ENCODE peak calls at places on chromosomes 3 and 15, in nine cellular contexts. One of them, this sample, is unnamed.
A peak's percentile ranks its signal among the peaks of the same experiment; 100 is the strongest.

GRCh38 chr3:45659661-45660566 is 29.3 kb upstream of the SACM1L start:
- DNase-seq in neural progenitor cell: peak; percentile 68
- DNase-seq in K562: peak; percentile 80
- DNase-seq in fibroblast of lung: peak; percentile 95
- DNase-seq in neuronal stem cell: peak; percentile 37
- DNase-seq in GM23248: peak; percentile 84
- DNase-seq in PC-3: peak; percentile 81
- DNase-seq in H9: peak; percentile 79
- DNase-seq in IMR-90: peak; percentile 97
- DNase-seq in this sample: peak; percentile 47

GRCh38 chr3:13879102-13879945 is 547 bp downstream of the WNT7A start:
- DNase-seq in neural progenitor cell: peak; percentile 60
- DNase-seq in K562: peak; percentile 18
- DNase-seq in fibroblast of lung: no peak
- DNase-seq in neuronal stem cell: peak; percentile 23
- DNase-seq in GM23248: no peak
- DNase-seq in PC-3: peak; percentile 45
- DNase-seq in H9: peak; percentile 58
- DNase-seq in IMR-90: no peak
- DNase-seq in this sample: no peak

GRCh38 chr15:70810916-70811578 is 42.9 kb downstream of the LARP6 start:
- DNase-seq in neural progenitor cell: no peak
- DNase-seq in K562: no peak
- DNase-seq in fibroblast of lung: no peak
- DNase-seq in neuronal stem cell: no peak
- DNase-seq in GM23248: no peak
- DNase-seq in PC-3: no peak
- DNase-seq in H9: no peak
- DNase-seq in IMR-90: no peak
- DNase-seq in this sample: no peak

GRCh38 chr3:159629329-159630084 is 359.1 kb upstream of the IL12A start:
- DNase-seq in neural progenitor cell: no peak
- DNase-seq in K562: no peak
- DNase-seq in fibroblast of lung: no peak
- DNase-seq in neuronal stem cell: no peak
- DNase-seq in GM23248: peak; percentile 5
- DNase-seq in PC-3: peak; percentile 54
- DNase-seq in H9: no peak
- DNase-seq in IMR-90: no peak
- DNase-seq in this sample: no peak

GRCh38 chr3:167125612-167126407 is 254.3 kb downstream of the ZBBX start:
- DNase-seq in neural progenitor cell: no peak
- DNase-seq in K562: no peak
- DNase-seq in fibroblast of lung: no peak
- DNase-seq in neuronal stem cell: no peak
- DNase-seq in GM23248: no peak
- DNase-seq in PC-3: peak; percentile 27
- DNase-seq in H9: no peak
- DNase-seq in IMR-90: no peak
- DNase-seq in this sample: no peak

GRCh38 chr3:39019299-39019698 is 32.4 kb downstream of the SCN11A start:
- DNase-seq in neural progenitor cell: no peak
- DNase-seq in K562: no peak
- DNase-seq in fibroblast of lung: no peak
- DNase-seq in neuronal stem cell: no peak
- DNase-seq in GM23248: no peak
- DNase-seq in PC-3: no peak
- DNase-seq in H9: no peak
- DNase-seq in IMR-90: no peak
- DNase-seq in this sample: no peak

GRCh38 chr15:45522179-45522930 is at the start of gene SLC30A4:
- DNase-seq in neural progenitor cell: peak; percentile 81
- DNase-seq in K562: peak; percentile 73
- DNase-seq in fibroblast of lung: peak; percentile 55
- DNase-seq in neuronal stem cell: peak; percentile 48
- DNase-seq in GM23248: peak; percentile 77
- DNase-seq in PC-3: peak; percentile 38
- DNase-seq in H9: peak; percentile 44
- DNase-seq in IMR-90: peak; percentile 42
- DNase-seq in this sample: peak; percentile 35

GRCh38 chr15:91199511-91199910 is 99.5 kb downstream of the SV2B start:
- DNase-seq in neural progenitor cell: no peak
- DNase-seq in K562: no peak
- DNase-seq in fibroblast of lung: no peak
- DNase-seq in neuronal stem cell: no peak
- DNase-seq in GM23248: no peak
- DNase-seq in PC-3: no peak
- DNase-seq in H9: no peak
- DNase-seq in IMR-90: no peak
- DNase-seq in this sample: no peak

GRCh38 chr3:167406876-167407492 is 26.9 kb upstream of the ZBBX start:
- DNase-seq in neural progenitor cell: peak; percentile 81
- DNase-seq in K562: peak; percentile 3
- DNase-seq in fibroblast of lung: peak; percentile 71
- DNase-seq in neuronal stem cell: peak; percentile 56
- DNase-seq in GM23248: peak; percentile 84
- DNase-seq in PC-3: peak; percentile 75
- DNase-seq in H9: peak; percentile 68
- DNase-seq in IMR-90: peak; percentile 15
- DNase-seq in this sample: no peak

GRCh38 chr15:75213212-75213767 is 11.6 kb downstream of the C15orf39 start:
- DNase-seq in neural progenitor cell: no peak
- DNase-seq in K562: no peak
- DNase-seq in fibroblast of lung: no peak
- DNase-seq in neuronal stem cell: no peak
- DNase-seq in GM23248: no peak
- DNase-seq in PC-3: no peak
- DNase-seq in H9: no peak
- DNase-seq in IMR-90: no peak
- DNase-seq in this sample: no peak

GRCh38 chr15:34336333-34336732 is 1.2 kb downstream of the SLC12A6 start:
- DNase-seq in neural progenitor cell: no peak
- DNase-seq in K562: no peak
- DNase-seq in fibroblast of lung: no peak
- DNase-seq in neuronal stem cell: no peak
- DNase-seq in GM23248: no peak
- DNase-seq in PC-3: no peak
- DNase-seq in H9: no peak
- DNase-seq in IMR-90: no peak
- DNase-seq in this sample: no peak

GRCh38 chr15:94478763-94479162 is 247.4 kb downstream of the MCTP2 start:
- DNase-seq in neural progenitor cell: no peak
- DNase-seq in K562: no peak
- DNase-seq in fibroblast of lung: no peak
- DNase-seq in neuronal stem cell: no peak
- DNase-seq in GM23248: no peak
- DNase-seq in PC-3: no peak
- DNase-seq in H9: no peak
- DNase-seq in IMR-90: no peak
- DNase-seq in this sample: no peak

GRCh38 chr3:108780235-108780634 is 23.0 kb upstream of the RETNLB start:
- DNase-seq in neural progenitor cell: no peak
- DNase-seq in K562: no peak
- DNase-seq in fibroblast of lung: no peak
- DNase-seq in neuronal stem cell: no peak
- DNase-seq in GM23248: no peak
- DNase-seq in PC-3: no peak
- DNase-seq in H9: no peak
- DNase-seq in IMR-90: no peak
- DNase-seq in this sample: peak; percentile 91

GRCh38 chr15:34813446-34814190 is 18.3 kb upstream of the ACTC1 start:
- DNase-seq in neural progenitor cell: no peak
- DNase-seq in K562: no peak
- DNase-seq in fibroblast of lung: no peak
- DNase-seq in neuronal stem cell: no peak
- DNase-seq in GM23248: no peak
- DNase-seq in PC-3: no peak
- DNase-seq in H9: no peak
- DNase-seq in IMR-90: peak; percentile 18
- DNase-seq in this sample: no peak

GRCh38 chr15:78083687-78084358 is 6.3 kb upstream of the TBC1D2B start:
- DNase-seq in neural progenitor cell: no peak
- DNase-seq in K562: no peak
- DNase-seq in fibroblast of lung: no peak
- DNase-seq in neuronal stem cell: no peak
- DNase-seq in GM23248: no peak
- DNase-seq in PC-3: no peak
- DNase-seq in H9: no peak
- DNase-seq in IMR-90: no peak
- DNase-seq in this sample: no peak

GRCh38 chr3:30199096-30199734 is 407.2 kb upstream of the TGFBR2 start:
- DNase-seq in neural progenitor cell: peak; percentile 78
- DNase-seq in K562: peak; percentile 20
- DNase-seq in fibroblast of lung: peak; percentile 69
- DNase-seq in neuronal stem cell: peak; percentile 64
- DNase-seq in GM23248: peak; percentile 67
- DNase-seq in PC-3: peak; percentile 77
- DNase-seq in H9: peak; percentile 34
- DNase-seq in IMR-90: peak; percentile 55
- DNase-seq in this sample: peak; percentile 76

GRCh38 chr15:83605595-83605994 is 48.3 kb upstream of the ADAMTSL3 start:
- DNase-seq in neural progenitor cell: no peak
- DNase-seq in K562: no peak
- DNase-seq in fibroblast of lung: peak; percentile 2
- DNase-seq in neuronal stem cell: no peak
- DNase-seq in GM23248: no peak
- DNase-seq in PC-3: no peak
- DNase-seq in H9: no peak
- DNase-seq in IMR-90: no peak
- DNase-seq in this sample: no peak

GRCh38 chr3:46669191-46669999 is 24.1 kb downstream of the ALS2CL start:
- DNase-seq in neural progenitor cell: no peak
- DNase-seq in K562: no peak
- DNase-seq in fibroblast of lung: no peak
- DNase-seq in neuronal stem cell: no peak
- DNase-seq in GM23248: no peak
- DNase-seq in PC-3: no peak
- DNase-seq in H9: peak; percentile 24
- DNase-seq in IMR-90: no peak
- DNase-seq in this sample: no peak

GRCh38 chr3:143608966-143609365 is 239.3 kb downstream of the SLC9A9 start:
- DNase-seq in neural progenitor cell: no peak
- DNase-seq in K562: no peak
- DNase-seq in fibroblast of lung: peak; percentile 90
- DNase-seq in neuronal stem cell: no peak
- DNase-seq in GM23248: peak; percentile 62
- DNase-seq in PC-3: no peak
- DNase-seq in H9: no peak
- DNase-seq in IMR-90: peak; percentile 29
- DNase-seq in this sample: no peak

GRCh38 chr15:94411279-94411678 is 179.9 kb downstream of the MCTP2 start:
- DNase-seq in neural progenitor cell: peak; percentile 60
- DNase-seq in K562: no peak
- DNase-seq in fibroblast of lung: no peak
- DNase-seq in neuronal stem cell: peak; percentile 36
- DNase-seq in GM23248: no peak
- DNase-seq in PC-3: no peak
- DNase-seq in H9: no peak
- DNase-seq in IMR-90: no peak
- DNase-seq in this sample: no peak

DNA sequence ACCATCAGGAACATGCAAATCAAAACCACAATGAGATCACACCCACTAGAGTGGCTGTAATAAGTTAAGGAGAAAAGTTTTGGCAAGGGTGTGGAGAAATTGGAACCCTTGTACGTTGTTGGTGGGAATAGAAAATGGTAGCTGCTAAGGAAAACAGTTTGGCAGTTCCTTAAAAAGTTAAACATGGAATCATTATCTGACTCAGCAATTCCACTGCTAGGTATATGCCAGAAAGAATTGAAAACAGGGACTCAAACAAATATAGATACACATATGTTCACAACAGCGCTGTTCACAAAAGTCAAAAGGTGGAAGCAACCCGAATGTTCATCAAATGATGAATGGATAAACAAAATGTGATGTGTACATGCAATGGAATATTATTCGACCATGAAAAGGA is 138.8 kb upstream of the ATP2B2 start:
- DNase-seq in neural progenitor cell: no peak
- DNase-seq in K562: no peak
- DNase-seq in fibroblast of lung: no peak
- DNase-seq in neuronal stem cell: no peak
- DNase-seq in GM23248: no peak
- DNase-seq in PC-3: no peak
- DNase-seq in H9: no peak
- DNase-seq in IMR-90: no peak
- DNase-seq in this sample: no peak
- H2AFZ ChIP-seq in neural progenitor cell: no peak overlapping the region
- H2AFZ ChIP-seq in K562: no peak overlapping the region
- H2AFZ ChIP-seq in fibroblast of lung: no peak overlapping the region
- H2AFZ ChIP-seq in neuronal stem cell: no peak overlapping the region
- H2AFZ ChIP-seq in GM23248: no peak overlapping the region
- H2AFZ ChIP-seq in PC-3: no peak overlapping the region
- H2AFZ ChIP-seq in H9: no peak overlapping the region
- H2AFZ ChIP-seq in IMR-90: no peak overlapping the region
- H2AFZ ChIP-seq in this sample: no peak overlapping the region

DNA sequence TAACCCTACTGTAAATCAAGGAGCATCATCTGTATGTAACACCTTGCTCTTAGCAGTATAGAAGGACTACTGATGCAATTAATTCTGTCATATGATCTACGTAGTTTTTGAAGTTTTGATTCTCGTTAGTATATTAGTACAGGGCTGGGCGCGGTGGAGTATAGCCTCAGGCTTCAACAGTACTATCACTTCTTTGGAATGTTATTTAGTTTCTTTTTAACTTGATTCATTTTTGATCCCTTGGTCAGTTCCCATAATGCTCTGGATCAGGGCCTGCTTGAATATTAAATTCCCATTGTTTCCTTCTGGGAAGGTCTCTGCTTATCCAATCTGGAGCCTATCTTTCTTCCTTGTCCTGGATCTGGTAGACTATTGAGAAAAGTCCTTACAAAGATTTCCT is 23.9 kb upstream of the AP4E1 start:
- DNase-seq in neural progenitor cell: no peak
- DNase-seq in K562: no peak
- DNase-seq in fibroblast of lung: no peak
- DNase-seq in neuronal stem cell: no peak
- DNase-seq in GM23248: peak; percentile 65
- DNase-seq in PC-3: peak; percentile 73
- DNase-seq in H9: no peak
- DNase-seq in IMR-90: peak; percentile 61
- DNase-seq in this sample: no peak
- H3K4me2 ChIP-seq in neural progenitor cell: no peak overlapping the region
- H3K4me2 ChIP-seq in K562: no peak overlapping the region
- H3K4me2 ChIP-seq in fibroblast of lung: no peak overlapping the region
- H3K4me2 ChIP-seq in neuronal stem cell: no peak overlapping the region
- H3K4me2 ChIP-seq in GM23248: peak overlapping the region; percentile 38
- H3K4me2 ChIP-seq in PC-3: peak overlapping the region; percentile 86
- H3K4me2 ChIP-seq in H9: no peak overlapping the region
- H3K4me2 ChIP-seq in IMR-90: peak overlapping the region; percentile 25
- H3K4me2 ChIP-seq in this sample: peak overlapping the region; percentile 13

GRCh38 chr3:149332227-149332765 is 1.1 kb downstream of the TM4SF18 start:
- DNase-seq in neural progenitor cell: no peak
- DNase-seq in K562: no peak
- DNase-seq in fibroblast of lung: peak; percentile 42
- DNase-seq in neuronal stem cell: no peak
- DNase-seq in GM23248: peak; percentile 20
- DNase-seq in PC-3: no peak
- DNase-seq in H9: no peak
- DNase-seq in IMR-90: peak; percentile 53
- DNase-seq in this sample: no peak
- H2AFZ ChIP-seq in neural progenitor cell: no peak overlapping the region
- H2AFZ ChIP-seq in K562: no peak overlapping the region
- H2AFZ ChIP-seq in fibroblast of lung: no peak overlapping the region
- H2AFZ ChIP-seq in neuronal stem cell: peak overlapping the region; percentile 69
- H2AFZ ChIP-seq in GM23248: peak overlapping the region; percentile 22
- H2AFZ ChIP-seq in PC-3: peak overlapping the region; percentile 60
- H2AFZ ChIP-seq in H9: no peak overlapping the region
- H2AFZ ChIP-seq in IMR-90: no peak overlapping the region
- H2AFZ ChIP-seq in this sample: no peak overlapping the region

GRCh38 chr3:112647122-112647521 is 6.2 kb upstream of the CCDC80 start:
- DNase-seq in neural progenitor cell: peak; percentile 52
- DNase-seq in K562: no peak
- DNase-seq in fibroblast of lung: peak; percentile 82
- DNase-seq in neuronal stem cell: no peak
- DNase-seq in GM23248: peak; percentile 88
- DNase-seq in PC-3: peak; percentile 91
- DNase-seq in H9: peak; percentile 43
- DNase-seq in IMR-90: peak; percentile 85
- DNase-seq in this sample: no peak
- H3K4me2 ChIP-seq in neural progenitor cell: peak overlapping the region; percentile 20
- H3K4me2 ChIP-seq in K562: no peak overlapping the region
- H3K4me2 ChIP-seq in fibroblast of lung: no peak overlapping the region
- H3K4me2 ChIP-seq in neuronal stem cell: no peak overlapping the region
- H3K4me2 ChIP-seq in GM23248: peak overlapping the region; percentile 36
- H3K4me2 ChIP-seq in PC-3: peak overlapping the region; percentile 69
- H3K4me2 ChIP-seq in H9: peak overlapping the region; percentile 2
- H3K4me2 ChIP-seq in IMR-90: peak overlapping the region; percentile 11
- H3K4me2 ChIP-seq in this sample: no peak overlapping the region